ENCODE peak calls at places on chromosomes 6 and 20, in eight cellular contexts. P is mesenchymal stem cell, E is neuronal stem cell, G is cardiac muscle cell, C is thoracic aorta, B is endodermal cell, U is iPS DF 6.9, T is transverse colon. R is an unnamed sample.

GRCh38 chr20:4546786-4547185 is 174.9 kb upstream of the PRND start:
- DNase-seq in P (peak), E (no peak), G (no peak), C (no peak), B (no peak), U (no peak), T (no peak), R (no peak)

GRCh38 chr6:127786109-127786508 is 114.7 kb downstream of the THEMIS start:
- DNase-seq in P (no peak), E (no peak), G (no peak), C (no peak), B (no peak), U (no peak), T (no peak), R (no peak)

GRCh38 chr20:7741866-7742265 is 198.4 kb downstream of the HAO1 start:
- DNase-seq in P (peak), E (no peak), G (no peak), C (no peak), B (no peak), U (no peak), T (no peak), R (no peak)

GRCh38 chr20:55650609-55651228 is 354.6 kb downstream of the CBLN4 start:
- DNase-seq in P (no peak), E (no peak), G (no peak), C (no peak), B (no peak), U (no peak), T (no peak), R (no peak)

GRCh38 chr6:158818580-158819212 is 472 bp downstream of the EZR start:
- DNase-seq in P (peak), E (peak), G (peak), C (no peak), B (peak), U (no peak), T (peak), R (peak)

GRCh38 chr6:118296129-118296852 is 251.8 kb upstream of the PLN start:
- DNase-seq in P (no peak), E (no peak), G (no peak), C (no peak), B (no peak), U (no peak), T (no peak), R (no peak)

GRCh38 chr20:22561965-22562581 is 22.3 kb downstream of the FOXA2 start:
- DNase-seq in P (no peak), E (no peak), G (no peak), C (no peak), B (no peak), U (no peak), T (no peak), R (no peak)

GRCh38 chr6:3304500-3305215 is 45.9 kb downstream of the PSMG4 start:
- DNase-seq in P (no peak), E (no peak), G (no peak), C (no peak), B (no peak), U (no peak), T (peak), R (no peak)

GRCh38 chr6:55734256-55734655 is 141.1 kb downstream of the BMP5 start:
- DNase-seq in P (no peak), E (no peak), G (no peak), C (no peak), B (no peak), U (no peak), T (no peak), R (no peak)

GRCh38 chr6:3320238-3320637 is 61.5 kb downstream of the PSMG4 start:
- DNase-seq in P (no peak), E (no peak), G (no peak), C (no peak), B (peak), U (no peak), T (no peak), R (no peak)

GRCh38 chr20:57749861-57750260 is 40.0 kb upstream of the PMEPA1 start:
- DNase-seq in P (no peak), E (no peak), G (no peak), C (no peak), B (no peak), U (no peak), T (no peak), R (no peak)

GRCh38 chr6:149176971-149177667 is 140.4 kb upstream of the TAB2 start:
- DNase-seq in P (no peak), E (no peak), G (no peak), C (no peak), B (no peak), U (no peak), T (no peak), R (no peak)

GRCh38 chr6:169619650-169620049 is 82.2 kb downstream of the WDR27 start:
- DNase-seq in P (peak), E (no peak), G (no peak), C (no peak), B (no peak), U (no peak), T (no peak), R (no peak)

GRCh38 chr6:123016431-123017110 is 20.5 kb downstream of the CLVS2 start:
- DNase-seq in P (no peak), E (peak), G (no peak), C (no peak), B (no peak), U (no peak), T (no peak), R (no peak)

GRCh38 chr6:110875548-110876169 is 1.1 kb downstream of the AMD1 start:
- DNase-seq in P (no peak), E (no peak), G (peak), C (peak), B (peak), U (no peak), T (peak), R (no peak)

GRCh38 chr6:163415176-163415619 is 680 bp downstream of the QKI start:
- DNase-seq in P (no peak), E (peak), G (no peak), C (no peak), B (peak), U (no peak), T (no peak), R (no peak)

GRCh38 chr20:237918-238317 is 10.9 kb downstream of the DEFB129 start:
- DNase-seq in P (no peak), E (no peak), G (no peak), C (no peak), B (no peak), U (no peak), T (no peak), R (no peak)

GRCh38 chr6:11492444-11493300 is 44.9 kb upstream of the TMEM170B start:
- DNase-seq in P (peak), E (no peak), G (no peak), C (no peak), B (no peak), U (no peak), T (no peak), R (no peak)

GRCh38 chr6:123662757-123663156 is 26.0 kb upstream of the TRDN start:
- DNase-seq in P (no peak), E (no peak), G (no peak), C (no peak), B (no peak), U (no peak), T (no peak), R (no peak)

GRCh38 chr20:50335105-50335504 is 144.5 kb downstream of the CEBPB start:
- DNase-seq in P (peak), E (peak), G (peak), C (no peak), B (peak), U (peak), T (no peak), R (peak)

GRCh38 chr20:11777861-11778570 is 139.7 kb upstream of the BTBD3 start:
- DNase-seq in P (peak), E (no peak), G (no peak), C (no peak), B (no peak), U (no peak), T (no peak), R (no peak)

GRCh38 chr20:63265891-63266515 is 6.6 kb upstream of the ARFGAP1 start:
- DNase-seq in P (no peak), E (no peak), G (no peak), C (no peak), B (no peak), U (no peak), T (no peak), R (no peak)

GRCh38 chr20:59515013-59515905 is 89.1 kb upstream of the PHACTR3 start:
- DNase-seq in P (peak), E (peak), G (peak), C (no peak), B (peak), U (peak), T (peak), R (peak)

GRCh38 chr6:31919624-31920303 is 7.8 kb upstream of the C2 start:
- DNase-seq in P (no peak), E (no peak), G (no peak), C (no peak), B (no peak), U (no peak), T (no peak), R (no peak)

GRCh38 chr6:36692861-36693702 is 4.5 kb upstream of the RAB44 start:
- DNase-seq in P (no peak), E (no peak), G (peak), C (no peak), B (peak), U (no peak), T (peak), R (no peak)

GRCh38 chr6:128363424-128363823 is 157.0 kb downstream of the PTPRK start:
- DNase-seq in P (no peak), E (no peak), G (no peak), C (no peak), B (no peak), U (no peak), T (no peak), R (no peak)

GRCh38 chr20:36506253-36506652 is 35.1 kb upstream of the MYL9 start:
- DNase-seq in P (no peak), E (no peak), G (peak), C (no peak), B (no peak), U (no peak), T (no peak), R (no peak)

GRCh38 chr6:169906741-169907418 is 155.5 kb downstream of the ERMARD start:
- DNase-seq in P (no peak), E (no peak), G (no peak), C (no peak), B (no peak), U (no peak), T (no peak), R (no peak)

GRCh38 chr6:169763881-169764280 is 12.5 kb downstream of the ERMARD start:
- DNase-seq in P (no peak), E (no peak), G (no peak), C (no peak), B (no peak), U (no peak), T (no peak), R (no peak)

GRCh38 chr6:44305200-44305725 is 7.9 kb downstream of the AARS2 start:
- DNase-seq in P (no peak), E (no peak), G (peak), C (no peak), B (peak), U (no peak), T (no peak), R (no peak)
- H3K27ac ChIP-seq in P (no peak), E (no peak), G (peak), C (no peak), B (no peak), U (no peak), T (no peak), R (no peak)

GRCh38 chr6:157531169-157531985 is 150.4 kb downstream of the ZDHHC14 start:
- DNase-seq in P (no peak), E (no peak), G (no peak), C (no peak), B (peak), U (no peak), T (peak), R (no peak)
- H3K27ac ChIP-seq in P (no peak), E (no peak), G (no peak), C (no peak), B (no peak), U (no peak), T (no peak), R (no peak)

GRCh38 chr20:16573011-16573965 is at the start of gene KIF16B:
- DNase-seq in P (peak), E (peak), G (peak), C (peak), B (peak), U (peak), T (peak), R (peak)

GRCh38 chr20:16576219-16576618 is 3.0 kb upstream of the KIF16B start:
- DNase-seq in P (no peak), E (no peak), G (no peak), C (no peak), B (no peak), U (no peak), T (no peak), R (no peak)

GRCh38 chr20:16571333-16571732 is 1.9 kb downstream of the KIF16B start:
- DNase-seq in P (no peak), E (no peak), G (no peak), C (no peak), B (no peak), U (no peak), T (no peak), R (no peak)

GRCh38 chr20:16574656-16575355 is 1.6 kb upstream of the KIF16B start:
- DNase-seq in P (peak), E (peak), G (peak), C (peak), B (peak), U (peak), T (peak), R (peak)

GRCh38 chr20:16575390-16576140 is 2.3 kb upstream of the KIF16B start:
- DNase-seq in P (no peak), E (no peak), G (peak), C (no peak), B (peak), U (no peak), T (no peak), R (no peak)
- H3K27ac ChIP-seq in P (no peak), E (no peak), G (peak), C (peak), B (no peak), U (no peak), T (peak), R (peak)

GRCh38 chr6:7131390-7131789 is 23.6 kb downstream of the RREB1 start:
- DNase-seq in P (no peak), E (no peak), G (no peak), C (no peak), B (no peak), U (no peak), T (no peak), R (no peak)
- H3K27ac ChIP-seq in P (no peak), E (no peak), G (no peak), C (no peak), B (no peak), U (no peak), T (no peak), R (no peak)